ENCODE peak calls at places on chromosomes 4 and X, in ten cellular contexts. One of them, this sample, is unnamed.

GRCh38 chr4:165457793-165458192 is 79.0 kb downstream of the CPE start:
- DNase-seq in BJ: no peak
- DNase-seq in adipocyte: no peak
- DNase-seq in HS-5: no peak
- DNase-seq in NCI-H1417: no peak
- DNase-seq in activated T-cell treated with anti-CD3 and anti-CD28 coated beads for 1 hour: no peak
- DNase-seq in stimulated activated CD4-positive, alpha-beta T cell treated with anti-CD3 and anti-CD28 coated beads, Interleukin-4, amount 100 ng/mL, for 48 hours: no peak
- DNase-seq in activated CD4-positive, alpha-beta T cell treated with anti-CD3 and anti-CD28 coated beads, Interleukin-2, amount 10 ng/mL, durations not matched to agents 7 days and 5 days: no peak
- DNase-seq in nucleus accumbens: no peak
- DNase-seq in aorta: no peak
- DNase-seq in this sample: no peak

GRCh38 chrX:44223150-44223549 is 120.3 kb downstream of the EFHC2 start:
- DNase-seq in BJ: no peak
- DNase-seq in adipocyte: peak; percentile 15
- DNase-seq in HS-5: peak; percentile 8
- DNase-seq in NCI-H1417: no peak
- DNase-seq in activated T-cell treated with anti-CD3 and anti-CD28 coated beads for 1 hour: no peak
- DNase-seq in stimulated activated CD4-positive, alpha-beta T cell treated with anti-CD3 and anti-CD28 coated beads, Interleukin-4, amount 100 ng/mL, for 48 hours: no peak
- DNase-seq in activated CD4-positive, alpha-beta T cell treated with anti-CD3 and anti-CD28 coated beads, Interleukin-2, amount 10 ng/mL, durations not matched to agents 7 days and 5 days: no peak
- DNase-seq in nucleus accumbens: no peak
- DNase-seq in aorta: no peak
- DNase-seq in this sample: peak; percentile 8

GRCh38 chr4:189278559-189279165 is 662.0 kb upstream of the FRG1 start:
- DNase-seq in BJ: no peak
- DNase-seq in adipocyte: no peak
- DNase-seq in HS-5: no peak
- DNase-seq in NCI-H1417: no peak
- DNase-seq in activated T-cell treated with anti-CD3 and anti-CD28 coated beads for 1 hour: no peak
- DNase-seq in stimulated activated CD4-positive, alpha-beta T cell treated with anti-CD3 and anti-CD28 coated beads, Interleukin-4, amount 100 ng/mL, for 48 hours: no peak
- DNase-seq in activated CD4-positive, alpha-beta T cell treated with anti-CD3 and anti-CD28 coated beads, Interleukin-2, amount 10 ng/mL, durations not matched to agents 7 days and 5 days: no peak
- DNase-seq in nucleus accumbens: no peak
- DNase-seq in aorta: no peak
- DNase-seq in this sample: no peak

GRCh38 chrX:17007134-17007768 is 60.8 kb downstream of the REPS2 start:
- DNase-seq in BJ: no peak
- DNase-seq in adipocyte: peak; percentile 29
- DNase-seq in HS-5: no peak
- DNase-seq in NCI-H1417: peak; percentile 5
- DNase-seq in activated T-cell treated with anti-CD3 and anti-CD28 coated beads for 1 hour: no peak
- DNase-seq in stimulated activated CD4-positive, alpha-beta T cell treated with anti-CD3 and anti-CD28 coated beads, Interleukin-4, amount 100 ng/mL, for 48 hours: no peak
- DNase-seq in activated CD4-positive, alpha-beta T cell treated with anti-CD3 and anti-CD28 coated beads, Interleukin-2, amount 10 ng/mL, durations not matched to agents 7 days and 5 days: no peak
- DNase-seq in nucleus accumbens: no peak
- DNase-seq in aorta: no peak
- DNase-seq in this sample: no peak

GRCh38 chr4:104591505-104591904 is 96.8 kb upstream of the CXXC4 start:
- DNase-seq in BJ: no peak
- DNase-seq in adipocyte: no peak
- DNase-seq in HS-5: no peak
- DNase-seq in NCI-H1417: peak; percentile 61
- DNase-seq in activated T-cell treated with anti-CD3 and anti-CD28 coated beads for 1 hour: no peak
- DNase-seq in stimulated activated CD4-positive, alpha-beta T cell treated with anti-CD3 and anti-CD28 coated beads, Interleukin-4, amount 100 ng/mL, for 48 hours: no peak
- DNase-seq in activated CD4-positive, alpha-beta T cell treated with anti-CD3 and anti-CD28 coated beads, Interleukin-2, amount 10 ng/mL, durations not matched to agents 7 days and 5 days: no peak
- DNase-seq in nucleus accumbens: peak; percentile 3
- DNase-seq in aorta: no peak
- DNase-seq in this sample: no peak

GRCh38 chr4:105594094-105595010 is 41.9 kb downstream of the ARHGEF38 start:
- DNase-seq in BJ: no peak
- DNase-seq in adipocyte: no peak
- DNase-seq in HS-5: no peak
- DNase-seq in NCI-H1417: no peak
- DNase-seq in activated T-cell treated with anti-CD3 and anti-CD28 coated beads for 1 hour: no peak
- DNase-seq in stimulated activated CD4-positive, alpha-beta T cell treated with anti-CD3 and anti-CD28 coated beads, Interleukin-4, amount 100 ng/mL, for 48 hours: no peak
- DNase-seq in activated CD4-positive, alpha-beta T cell treated with anti-CD3 and anti-CD28 coated beads, Interleukin-2, amount 10 ng/mL, durations not matched to agents 7 days and 5 days: no peak
- DNase-seq in nucleus accumbens: no peak
- DNase-seq in aorta: no peak
- DNase-seq in this sample: no peak

GRCh38 chr4:168257663-168258235 is 60.8 kb downstream of the DDX60 start:
- DNase-seq in BJ: no peak
- DNase-seq in adipocyte: no peak
- DNase-seq in HS-5: no peak
- DNase-seq in NCI-H1417: no peak
- DNase-seq in activated T-cell treated with anti-CD3 and anti-CD28 coated beads for 1 hour: no peak
- DNase-seq in stimulated activated CD4-positive, alpha-beta T cell treated with anti-CD3 and anti-CD28 coated beads, Interleukin-4, amount 100 ng/mL, for 48 hours: no peak
- DNase-seq in activated CD4-positive, alpha-beta T cell treated with anti-CD3 and anti-CD28 coated beads, Interleukin-2, amount 10 ng/mL, durations not matched to agents 7 days and 5 days: no peak
- DNase-seq in nucleus accumbens: no peak
- DNase-seq in aorta: no peak
- DNase-seq in this sample: no peak

GRCh38 chrX:123673813-123674212 is 59.0 kb downstream of the THOC2 start:
- DNase-seq in BJ: no peak
- DNase-seq in adipocyte: peak; percentile 11
- DNase-seq in HS-5: no peak
- DNase-seq in NCI-H1417: no peak
- DNase-seq in activated T-cell treated with anti-CD3 and anti-CD28 coated beads for 1 hour: no peak
- DNase-seq in stimulated activated CD4-positive, alpha-beta T cell treated with anti-CD3 and anti-CD28 coated beads, Interleukin-4, amount 100 ng/mL, for 48 hours: no peak
- DNase-seq in activated CD4-positive, alpha-beta T cell treated with anti-CD3 and anti-CD28 coated beads, Interleukin-2, amount 10 ng/mL, durations not matched to agents 7 days and 5 days: no peak
- DNase-seq in nucleus accumbens: no peak
- DNase-seq in aorta: no peak
- DNase-seq in this sample: no peak

GRCh38 chrX:12721042-12721441 is 70.2 kb upstream of the PRPS2 start:
- DNase-seq in BJ: no peak
- DNase-seq in adipocyte: no peak
- DNase-seq in HS-5: no peak
- DNase-seq in NCI-H1417: no peak
- DNase-seq in activated T-cell treated with anti-CD3 and anti-CD28 coated beads for 1 hour: no peak
- DNase-seq in stimulated activated CD4-positive, alpha-beta T cell treated with anti-CD3 and anti-CD28 coated beads, Interleukin-4, amount 100 ng/mL, for 48 hours: no peak
- DNase-seq in activated CD4-positive, alpha-beta T cell treated with anti-CD3 and anti-CD28 coated beads, Interleukin-2, amount 10 ng/mL, durations not matched to agents 7 days and 5 days: no peak
- DNase-seq in nucleus accumbens: no peak
- DNase-seq in aorta: no peak
- DNase-seq in this sample: no peak

GRCh38 chrX:110082156-110082555 is 79.2 kb downstream of the TMEM164 start:
- DNase-seq in BJ: peak; percentile 32
- DNase-seq in adipocyte: peak; percentile 60
- DNase-seq in HS-5: peak; percentile 20
- DNase-seq in NCI-H1417: no peak
- DNase-seq in activated T-cell treated with anti-CD3 and anti-CD28 coated beads for 1 hour: no peak
- DNase-seq in stimulated activated CD4-positive, alpha-beta T cell treated with anti-CD3 and anti-CD28 coated beads, Interleukin-4, amount 100 ng/mL, for 48 hours: no peak
- DNase-seq in activated CD4-positive, alpha-beta T cell treated with anti-CD3 and anti-CD28 coated beads, Interleukin-2, amount 10 ng/mL, durations not matched to agents 7 days and 5 days: no peak
- DNase-seq in nucleus accumbens: no peak
- DNase-seq in aorta: no peak
- DNase-seq in this sample: no peak

This sample was measured in RKO.